ENCODE peak calls at places on chromosomes 6 and 20, in four cellular contexts. N, H, T and P are unnamed samples.

GRCh38 chr6:13268914-13269532 is 59.3 kb downstream of the TBC1D7 start:
- DNase-seq in N (no peak), T (peak; percentile 61), H (no peak), P (no peak)

GRCh38 chr6:20936949-20937348 is 402.7 kb downstream of the CDKAL1 start:
- DNase-seq in N (no peak), T (no peak), H (no peak), P (no peak)

GRCh38 chr6:106609699-106610098 is 19.6 kb downstream of the RTN4IP1 start:
- DNase-seq in T (peak; percentile 30), N (no peak), H (peak; percentile 66), P (no peak)

GRCh38 chr6:170358496-170358895 is 51.9 kb downstream of the FAM120B start:
- DNase-seq in H (no peak), N (no peak), T (no peak), P (no peak)

GRCh38 chr20:33674294-33675126 is at the start of gene NECAB3:
- DNase-seq in H (peak; percentile 71), N (peak; percentile 67), T (peak; percentile 91), P (no peak)

GRCh38 chr20:36035720-36036119 is 67.3 kb downstream of the CNBD2 start:
- DNase-seq in H (no peak), N (no peak), T (peak; percentile 28), P (peak; percentile 26)

GRCh38 chr20:49612127-49612738 is 44.3 kb upstream of the PTGIS start:
- DNase-seq in H (no peak), T (no peak), N (no peak), P (no peak)

GRCh38 chr20:48750941-48751620 is 76.7 kb downstream of the PREX1 start:
- DNase-seq in N (no peak), T (no peak), H (peak; percentile 75), P (no peak)

GRCh38 chr6:157346371-157346770 is 23.1 kb upstream of the TMEM242 start:
- DNase-seq in H (no peak), T (no peak), N (no peak), P (no peak)

GRCh38 chr6:8020083-8020482 is 44.1 kb downstream of the BLOC1S5 start:
- DNase-seq in T (no peak), N (no peak), H (no peak), P (no peak)

GRCh38 chr6:74991573-74992332 is 214.1 kb downstream of the COL12A1 start:
- DNase-seq in H (no peak), T (peak; percentile 18), N (no peak), P (peak; percentile 58)

GRCh38 chr20:11401988-11402387 is 515.7 kb upstream of the BTBD3 start:
- DNase-seq in N (no peak), H (no peak), T (no peak), P (no peak)

GRCh38 chr6:37244430-37245310 is 12.9 kb upstream of the TBC1D22B start:
- DNase-seq in H (peak; percentile 21), N (no peak), T (peak; percentile 86), P (peak; percentile 97)

GRCh38 chr20:37385659-37386504 is 39.9 kb downstream of the SRC start:
- DNase-seq in H (no peak), T (no peak), N (no peak), P (no peak)

GRCh38 chr6:11514672-11515071 is 22.9 kb upstream of the TMEM170B start:
- DNase-seq in T (no peak), N (no peak), H (no peak), P (no peak)

GRCh38 chr20:49288784-49289696 is 11.2 kb upstream of the ZNFX1 start:
- DNase-seq in H (no peak), T (no peak), N (no peak), P (no peak)